ENCODE peak calls at places on chromosome 20, in eight cellular contexts. A, R, X, U, Z, O, K and W are unnamed samples.

GRCh38 chr20:35592339-35592960 is 23.2 kb upstream of the SPAG4 start:
- DNase-seq in A (no peak), R (no peak), X (no peak), U (no peak), Z (no peak), O (no peak), K (no peak), W (no peak)

GRCh38 chr20:34385464-34385863 is 22.4 kb downstream of the ITCH start:
- DNase-seq in A (no peak), R (no peak), X (no peak), U (no peak), Z (no peak), O (no peak), K (no peak), W (no peak)

GRCh38 chr20:46894971-46895905 is 595 bp downstream of the EYA2 start:
- DNase-seq in A (no peak), R (no peak), X (peak), U (peak), Z (no peak), O (no peak), K (no peak), W (no peak)

GRCh38 chr20:45630366-45630765 is 718 bp downstream of the WFDC9 start:
- DNase-seq in A (no peak), R (no peak), X (no peak), U (no peak), Z (no peak), O (no peak), K (no peak), W (no peak)

GRCh38 chr20:17530716-17531536 is at the start of gene BFSP1:
- DNase-seq in A (peak), R (no peak), X (peak), U (peak), Z (no peak), O (no peak), K (peak), W (peak)

GRCh38 chr20:34037121-34037520 is 43.4 kb downstream of the RALY start:
- DNase-seq in A (no peak), R (no peak), X (no peak), U (peak), Z (no peak), O (no peak), K (peak), W (no peak)

GRCh38 chr20:12098411-12098810 is 180.7 kb downstream of the BTBD3 start:
- DNase-seq in A (no peak), R (no peak), X (no peak), U (no peak), Z (no peak), O (no peak), K (no peak), W (no peak)

GRCh38 chr20:48260370-48260769 is 475.1 kb upstream of the SULF2 start:
- DNase-seq in A (no peak), R (no peak), X (no peak), U (no peak), Z (no peak), O (no peak), K (no peak), W (no peak)

GRCh38 chr20:2519115-2519815 is 10.6 kb upstream of the ZNF343 start:
- DNase-seq in A (no peak), R (no peak), X (peak), U (no peak), Z (no peak), O (no peak), K (no peak), W (no peak)

GRCh38 chr20:36155991-36156390 is 1.5 kb downstream of the EPB41L1 start:
- DNase-seq in A (no peak), R (no peak), X (no peak), U (no peak), Z (no peak), O (no peak), K (no peak), W (no peak)

GRCh38 chr20:44959082-44959895 is 908 bp downstream of the TOMM34 start:
- DNase-seq in A (peak), R (peak), X (peak), U (no peak), Z (no peak), O (no peak), K (peak), W (peak)

GRCh38 chr20:55586626-55587025 is 418.7 kb downstream of the CBLN4 start:
- DNase-seq in A (no peak), R (no peak), X (no peak), U (no peak), Z (no peak), O (no peak), K (no peak), W (no peak)

GRCh38 chr20:3077618-3078134 is 6.3 kb downstream of the OXT start:
- DNase-seq in A (no peak), R (no peak), X (no peak), U (no peak), Z (no peak), O (no peak), K (no peak), W (no peak)

GRCh38 chr20:18361678-18362077 is 73.4 kb downstream of the ZNF133 start:
- DNase-seq in A (no peak), R (no peak), X (no peak), U (no peak), Z (no peak), O (no peak), K (no peak), W (no peak)

GRCh38 chr20:47557218-47557617 is 55.5 kb downstream of the NCOA3 start:
- DNase-seq in A (no peak), R (no peak), X (no peak), U (no peak), Z (no peak), O (no peak), K (no peak), W (no peak)

GRCh38 chr20:22374066-22374465 is 210.3 kb downstream of the FOXA2 start:
- DNase-seq in A (no peak), R (no peak), X (no peak), U (no peak), Z (peak), O (no peak), K (no peak), W (no peak)

GRCh38 chr20:22374678-22375590 is 209.4 kb downstream of the FOXA2 start:
- DNase-seq in A (no peak), R (no peak), X (no peak), U (no peak), Z (no peak), O (no peak), K (no peak), W (no peak)

GRCh38 chr20:22371843-22372242 is 212.5 kb downstream of the FOXA2 start:
- DNase-seq in A (no peak), R (no peak), X (no peak), U (no peak), Z (no peak), O (no peak), K (no peak), W (no peak)

GRCh38 chr20:22370137-22370536 is 214.2 kb downstream of the FOXA2 start:
- DNase-seq in A (no peak), R (no peak), X (no peak), U (no peak), Z (no peak), O (no peak), K (no peak), W (no peak)

GRCh38 chr20:22373164-22373895 is 211.0 kb downstream of the FOXA2 start:
- DNase-seq in A (no peak), R (no peak), X (no peak), U (no peak), Z (no peak), O (no peak), K (no peak), W (no peak)
- TF ChIP-seq POLR2A in A (no peak), R (no peak), X (no peak), U (no peak), Z (no peak), O (no peak), K (no peak), W (no peak)

GRCh38 chr20:278181-278580 is 12.4 kb downstream of the C20orf96 start:
- DNase-seq in A (no peak), R (no peak), X (no peak), U (no peak), Z (no peak), O (no peak), K (no peak), W (no peak)
- H3K4me3 ChIP-seq in A (no peak), R (no peak), X (no peak), U (no peak), Z (no peak), O (no peak), K (no peak), W (no peak)

GRCh38 chr20:41030536-41031242 is 2.1 kb downstream of the TOP1 start:
- DNase-seq in A (no peak), R (peak), X (peak), U (no peak), Z (no peak), O (no peak), K (no peak), W (peak)

GRCh38 chr20:41027366-41027765 is 1.3 kb upstream of the TOP1 start:
- DNase-seq in A (no peak), R (no peak), X (no peak), U (no peak), Z (no peak), O (no peak), K (no peak), W (no peak)

GRCh38 chr20:41029150-41029872 is 689 bp downstream of the TOP1 start:
- DNase-seq in A (peak), R (no peak), X (no peak), U (no peak), Z (no peak), O (no peak), K (peak), W (peak)

GRCh38 chr20:41027872-41028358 is 707 bp upstream of the TOP1 start:
- DNase-seq in A (no peak), R (no peak), X (no peak), U (no peak), Z (no peak), O (no peak), K (peak), W (no peak)

GRCh38 chr20:41028359-41029149 is at the start of gene TOP1:
- DNase-seq in A (peak), R (peak), X (peak), U (peak), Z (peak), O (peak), K (peak), W (peak)
- TF ChIP-seq POLR2A in A (peak), R (peak), X (peak), U (peak), Z (peak), O (peak), K (peak), W (peak)

DNA sequence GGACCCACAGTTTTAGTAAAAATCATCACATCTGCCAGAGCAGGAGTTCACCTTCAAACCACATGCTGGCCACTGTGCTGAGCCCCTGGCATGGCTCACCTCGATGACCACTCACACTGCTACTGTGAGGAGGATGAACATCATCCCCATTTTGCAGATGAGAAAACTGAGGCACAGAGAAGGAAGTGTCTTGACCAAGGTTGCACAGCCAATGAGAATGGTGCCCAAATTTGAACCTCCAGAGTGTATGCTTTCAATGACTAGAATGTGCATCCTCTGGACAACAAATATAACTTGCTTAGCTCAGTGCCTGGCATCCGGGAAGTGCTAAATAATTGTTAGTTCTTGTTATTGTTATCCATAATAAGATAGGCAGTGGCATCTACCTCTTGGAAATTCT is 37.2 kb upstream of the FAM83D start:
- DNase-seq in A (no peak), R (no peak), X (no peak), U (no peak), Z (no peak), O (no peak), K (no peak), W (no peak)
- H3K4me3 ChIP-seq in A (no peak), R (no peak), X (no peak), U (no peak), Z (no peak), O (no peak), K (no peak), W (no peak)

GRCh38 chr20:32482251-32483220 is 102.6 kb downstream of the NOL4L start:
- DNase-seq in A (no peak), R (no peak), X (no peak), U (peak), Z (no peak), O (no peak), K (peak), W (peak)
- TF ChIP-seq POLR2A in A (no peak), R (no peak), X (peak), U (no peak), Z (no peak), O (no peak), K (no peak), W (no peak)

GRCh38 chr20:63539092-63539430 is 1.9 kb upstream of the PTK6 start:
- DNase-seq in A (no peak), R (no peak), X (no peak), U (no peak), Z (no peak), O (no peak), K (no peak), W (no peak)

GRCh38 chr20:63537525-63538203 is 488 bp upstream of the PTK6 start:
- DNase-seq in A (peak), R (peak), X (peak), U (peak), Z (peak), O (peak), K (peak), W (peak)

GRCh38 chr20:63536241-63536977 is 767 bp downstream of the PTK6 start:
- DNase-seq in A (peak), R (no peak), X (peak), U (peak), Z (no peak), O (no peak), K (no peak), W (no peak)

GRCh38 chr20:63538204-63539091 is 1.3 kb upstream of the PTK6 start:
- DNase-seq in A (no peak), R (no peak), X (peak), U (peak), Z (no peak), O (no peak), K (no peak), W (no peak)

GRCh38 chr20:63536997-63537524 is at the start of gene PTK6:
- DNase-seq in A (peak), R (no peak), X (no peak), U (peak), Z (no peak), O (no peak), K (no peak), W (no peak)
- H3K4me3 ChIP-seq in A (peak), R (no peak), X (peak), U (peak), Z (no peak), O (peak), K (peak), W (no peak)

GRCh38 chr20:5128886-5129285 is 2.1 kb downstream of the CDS2 start:
- DNase-seq in A (no peak), R (no peak), X (no peak), U (no peak), Z (no peak), O (no peak), K (no peak), W (no peak)

GRCh38 chr20:5122861-5123260 is 3.1 kb upstream of the PCNA start:
- DNase-seq in A (no peak), R (no peak), X (peak), U (no peak), Z (no peak), O (no peak), K (no peak), W (no peak)

GRCh38 chr20:5127859-5128409 is 1.1 kb downstream of the CDS2 start:
- DNase-seq in A (no peak), R (no peak), X (no peak), U (no peak), Z (no peak), O (no peak), K (no peak), W (no peak)

GRCh38 chr20:5127204-5127858 is 523 bp downstream of the CDS2 start:
- DNase-seq in A (peak), R (peak), X (peak), U (peak), Z (peak), O (no peak), K (peak), W (peak)

GRCh38 chr20:5126512-5127203 is at the start of gene CDS2:
- DNase-seq in A (peak), R (peak), X (peak), U (peak), Z (peak), O (peak), K (peak), W (peak)
- TF ChIP-seq POLR2A in A (peak), R (peak), X (peak), U (no peak), Z (peak), O (no peak), K (peak), W (peak)

DNA sequence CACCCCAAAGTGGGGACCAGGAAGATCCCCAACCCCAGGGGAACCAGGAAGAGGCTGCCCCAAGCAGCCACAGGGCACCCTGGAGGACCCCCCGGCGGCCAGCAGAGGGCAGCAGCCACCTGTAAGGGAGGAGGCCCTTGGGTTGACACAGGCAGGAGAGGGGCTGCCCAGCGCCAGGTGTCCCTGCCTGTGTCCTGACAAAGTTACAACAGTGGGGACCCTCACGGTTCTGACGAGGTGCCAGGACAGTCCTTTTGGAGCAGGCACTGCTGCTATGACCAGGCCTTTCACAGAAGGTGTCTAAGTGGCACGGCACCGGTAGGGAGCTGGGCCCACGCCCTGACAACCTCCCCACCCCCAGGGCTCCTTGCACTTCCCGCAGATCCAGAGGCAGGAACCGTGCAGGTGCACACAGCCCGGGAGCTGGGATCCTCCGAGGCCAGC is 176.7 kb downstream of the BMP7 start:
- DNase-seq in A (peak), R (peak), X (peak), U (peak), Z (no peak), O (peak), K (peak), W (peak)
- H3K4me3 ChIP-seq in A (no peak), R (no peak), X (no peak), U (no peak), Z (no peak), O (no peak), K (no peak), W (no peak)